ENCODE peak calls at places on chromosomes 16 and 17, in six cellular contexts. F is fibroblast of mammary gland, P is sigmoid colon, K is GM06990, V is mucosa of descending colon, N is breast epithelium. M is an unnamed sample.

GRCh38 chr16:48295493-48296281 is 48.3 kb upstream of the ABCC11 start:
- DNase-seq in F (no peak), N (no peak), K (no peak), V (no peak), P (no peak), M (no peak)

GRCh38 chr17:20999841-21000532 is 42.8 kb downstream of the USP22 start:
- DNase-seq in F (no peak), K (no peak), N (no peak), V (no peak), P (no peak), M (no peak)

GRCh38 chr16:31508706-31509523 is 724 bp upstream of the RUSF1 start:
- DNase-seq in F (peak), K (no peak), P (no peak), V (no peak), N (no peak), M (no peak)

GRCh38 chr17:66733759-66734158 is 101.2 kb upstream of the CACNG5 start:
- DNase-seq in N (no peak), K (no peak), F (no peak), P (no peak), V (no peak), M (no peak)

GRCh38 chr16:76941091-76941490 is 249.9 kb upstream of the MON1B start:
- DNase-seq in P (no peak), K (no peak), N (no peak), F (no peak), V (no peak), M (no peak)

GRCh38 chr17:82098169-82098938 is at the start of gene FASN:
- DNase-seq in N (peak), F (peak), V (peak), K (peak), P (peak), M (peak)

GRCh38 chr16:77190190-77190477 is 856 bp upstream of the MON1B start:
- DNase-seq in N (no peak), P (no peak), K (no peak), F (no peak), V (no peak), M (no peak)

GRCh38 chr17:77394540-77395295 is 253.9 kb downstream of the SEC14L1 start:
- DNase-seq in K (no peak), F (no peak), N (peak), P (no peak), V (peak), M (no peak)

GRCh38 chr17:11705111-11705510 is 106.8 kb downstream of the DNAH9 start:
- DNase-seq in V (peak), P (no peak), N (no peak), F (no peak), K (no peak), M (no peak)

GRCh38 chr16:74717367-74717766 is 16.7 kb upstream of the MLKL start:
- DNase-seq in K (no peak), V (no peak), P (no peak), F (no peak), N (no peak), M (no peak)

GRCh38 chr16:77399546-77399945 is 35.3 kb downstream of the ADAMTS18 start:
- DNase-seq in F (no peak), P (no peak), K (no peak), N (no peak), V (no peak), M (no peak)

GRCh38 chr16:47956881-47957280 is 198.9 kb downstream of the ABCC12 start:
- DNase-seq in V (no peak), F (no peak), K (no peak), P (no peak), N (no peak), M (no peak)

DNA sequence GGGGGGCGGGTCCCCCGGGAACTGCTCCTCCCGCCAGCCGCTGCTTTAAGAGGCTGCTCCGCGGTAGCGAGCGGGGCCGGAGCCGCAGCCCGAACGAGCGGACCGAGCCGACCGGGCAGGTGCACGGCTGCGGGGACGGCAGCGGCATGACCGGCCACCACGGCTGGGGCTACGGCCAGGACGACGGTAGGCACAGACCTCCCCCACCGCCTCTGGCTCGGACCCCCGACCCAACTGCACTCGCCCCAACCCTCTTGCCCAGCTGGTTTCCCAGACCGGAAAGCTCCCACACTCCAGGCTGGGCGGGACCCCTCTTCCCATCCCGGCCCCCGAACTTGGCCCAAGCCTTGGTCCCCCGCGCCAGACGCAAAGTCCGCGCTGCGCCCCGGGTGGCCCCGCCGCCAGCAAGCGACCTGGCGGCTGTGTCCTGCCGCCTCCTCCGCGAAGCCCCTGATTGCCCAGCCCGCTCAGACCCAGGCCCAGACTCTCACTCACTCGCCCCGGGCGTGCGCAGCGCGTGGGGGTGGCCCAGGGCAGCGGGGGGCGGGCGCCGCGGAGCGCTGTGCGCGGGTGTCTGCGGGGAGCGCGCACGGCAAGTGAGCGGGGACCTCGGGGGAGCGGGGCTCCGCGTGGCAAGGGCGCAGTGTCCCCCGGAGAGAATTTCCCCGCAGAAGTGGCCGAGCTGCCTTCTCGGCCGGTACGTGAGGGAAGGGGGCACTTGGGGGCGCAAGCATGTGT is at the start of gene CA7:
- DNase-seq in N (no peak), V (peak), F (no peak), P (no peak), K (no peak), M (no peak)
- TF ChIP-seq CTCF in N (no peak), V (no peak), F (no peak), P (no peak), K (no peak), M (no peak)

GRCh38 chr17:4263282-4264215 is at the start of gene ANKFY1:
- DNase-seq in N (peak), F (peak), K (peak), P (peak), V (peak), M (peak)
- TF ChIP-seq CTCF in N (no peak), F (no peak), K (peak), P (no peak), V (no peak), M (no peak)

DNA sequence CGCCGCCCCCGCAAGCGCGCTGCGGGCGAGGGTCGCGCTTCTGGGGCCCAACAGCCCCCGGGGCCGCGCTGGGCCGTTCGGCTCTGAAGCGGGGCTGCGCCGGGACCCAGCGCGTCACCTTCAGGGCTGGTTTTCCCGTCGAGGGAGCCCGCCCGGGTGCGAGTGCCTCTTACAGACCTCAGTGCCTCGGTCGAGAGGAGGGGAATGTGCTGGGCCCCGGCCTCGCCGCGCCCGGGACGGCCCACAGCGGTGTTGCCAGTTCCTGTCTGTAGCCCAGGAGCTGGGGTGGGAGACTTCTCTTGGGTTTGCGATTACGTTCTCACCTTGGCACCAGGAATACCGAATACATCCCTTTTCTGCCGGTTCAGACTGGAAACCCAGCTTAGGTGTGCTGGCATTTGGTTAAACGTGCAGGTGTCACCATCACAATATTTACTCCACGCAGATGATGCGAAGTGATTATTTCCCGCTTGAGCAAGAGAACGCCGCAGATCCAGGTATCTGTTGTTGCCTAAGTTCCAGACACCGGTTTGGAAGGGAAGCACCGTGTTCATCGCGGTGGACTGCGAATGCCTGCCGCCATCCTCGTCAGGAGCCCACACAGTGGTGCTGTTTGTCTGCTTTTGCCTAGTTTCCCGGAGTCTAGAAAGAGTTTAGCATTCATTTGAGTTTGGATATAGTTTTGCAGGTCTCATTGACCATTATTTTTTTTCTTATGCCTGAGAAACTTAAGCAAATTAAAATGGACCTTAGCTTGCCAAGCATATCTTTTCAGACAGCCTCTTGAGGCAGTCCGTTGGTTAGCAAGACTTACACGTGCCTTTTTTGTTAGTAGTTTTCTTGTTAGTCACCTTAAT is 915 bp downstream of the MAP1LC3B start:
- DNase-seq in V (peak), N (peak), K (peak), F (peak), P (peak), M (no peak)
- TF ChIP-seq CTCF in V (no peak), N (no peak), K (peak), F (peak), P (peak), M (no peak)

DNA sequence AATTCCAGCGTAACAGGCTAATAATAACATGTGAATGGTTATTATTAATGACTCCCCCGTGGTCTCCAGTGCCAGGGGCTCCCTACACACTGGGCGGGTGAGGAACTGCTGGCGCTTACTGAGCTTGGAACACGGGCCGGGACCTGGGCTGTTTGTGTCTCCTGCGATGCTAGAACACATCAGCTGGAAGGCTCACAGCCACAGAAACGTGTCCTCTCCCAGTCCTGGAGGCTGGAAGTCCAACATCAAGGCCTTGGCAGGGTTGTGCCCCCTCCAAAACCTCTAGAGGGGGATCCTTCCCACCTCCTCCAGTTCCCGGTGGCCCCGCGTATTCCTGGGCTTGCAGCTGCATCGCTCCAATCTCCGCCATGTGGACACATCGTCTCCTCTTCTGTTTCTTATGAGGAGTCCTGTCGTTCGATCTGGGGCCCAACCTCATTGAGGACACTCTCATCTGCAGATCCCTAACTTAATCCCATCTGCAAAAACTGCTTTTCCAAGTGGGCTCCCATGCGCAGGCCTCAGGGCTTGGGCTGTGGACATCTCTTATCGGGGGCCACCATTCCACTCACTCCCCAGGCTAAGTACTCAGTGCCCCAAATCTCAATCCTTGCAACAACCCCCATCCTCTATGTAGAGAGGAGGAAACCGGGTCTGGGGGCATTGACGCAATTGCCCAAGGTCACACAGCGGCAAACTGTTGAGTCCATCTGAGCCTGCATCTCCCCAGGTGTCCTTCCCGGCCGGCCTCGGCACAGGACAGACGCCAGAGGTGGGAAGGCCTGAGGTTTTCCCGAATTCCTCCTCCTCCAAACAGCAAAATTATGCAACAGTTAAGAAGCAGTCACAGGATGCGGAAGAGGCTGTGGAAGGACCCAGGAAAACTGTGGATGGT is 193.9 kb downstream of the IRF8 start:
- DNase-seq in K (no peak), N (no peak), V (no peak), F (no peak), P (peak), M (no peak)
- TF ChIP-seq CTCF in K (no peak), N (no peak), V (no peak), F (no peak), P (no peak), M (no peak)

GRCh38 chr17:61235821-61236197 is 163.8 kb upstream of the TBX2 start:
- DNase-seq in V (no peak), K (no peak), N (peak), F (peak), P (no peak), M (no peak)

GRCh38 chr17:61235001-61235820 is 164.4 kb upstream of the TBX2 start:
- DNase-seq in F (no peak), N (no peak), V (no peak), P (no peak), K (no peak), M (no peak)

GRCh38 chr17:61238455-61238933 is 161.1 kb upstream of the TBX2 start:
- DNase-seq in F (no peak), V (no peak), P (no peak), K (no peak), N (no peak), M (no peak)

GRCh38 chr17:61239261-61239660 is 160.4 kb upstream of the TBX2 start:
- DNase-seq in K (no peak), N (no peak), P (no peak), F (no peak), V (no peak), M (no peak)

GRCh38 chr17:61237275-61237674 is 162.4 kb upstream of the TBX2 start:
- DNase-seq in P (no peak), F (no peak), K (no peak), N (no peak), V (no peak), M (no peak)
- TF ChIP-seq CTCF in P (no peak), F (no peak), K (no peak), N (no peak), V (no peak), M (no peak)

GRCh38 chr17:29613371-29613837 is 9.3 kb downstream of the CORO6 start:
- DNase-seq in F (peak), N (peak), K (peak), V (peak), P (peak), M (peak)
- TF ChIP-seq CTCF in F (peak), N (no peak), K (peak), V (peak), P (peak), M (no peak)